ENCODE peak calls at places on chromosomes 4 and X, in nine cellular contexts. Y, A, D, H, Z, E, Q, T and P are unnamed samples.

GRCh38 chr4:6423575-6423974 is 48.8 kb downstream of the PPP2R2C start:
- DNase-seq in Y (no peak), A (no peak), D (no peak), H (no peak), Z (no peak), E (no peak), Q (no peak), T (no peak), P (no peak)

GRCh38 chrX:132791725-132792124 is 166.7 kb downstream of the HS6ST2 start:
- DNase-seq in Y (no peak), A (no peak), D (no peak), H (no peak), Z (no peak), E (no peak), Q (no peak), T (no peak), P (no peak)

GRCh38 chrX:155334486-155335316 is at the start of gene CLIC2:
- DNase-seq in Y (no peak), A (no peak), D (no peak), H (peak), Z (peak), E (peak), Q (no peak), T (no peak), P (peak)

GRCh38 chr4:159446266-159446976 is 343.5 kb downstream of the RAPGEF2 start:
- DNase-seq in Y (peak), A (no peak), D (no peak), H (peak), Z (peak), E (peak), Q (no peak), T (no peak), P (peak)

GRCh38 chrX:19697416-19697815 is 182.1 kb upstream of the MAP3K15 start:
- DNase-seq in Y (no peak), A (no peak), D (no peak), H (peak), Z (peak), E (no peak), Q (no peak), T (no peak), P (peak)

GRCh38 chr4:6183740-6184139 is 16.6 kb downstream of the JAKMIP1 start:
- DNase-seq in Y (no peak), A (no peak), D (no peak), H (no peak), Z (no peak), E (no peak), Q (no peak), T (no peak), P (no peak)

GRCh38 chrX:70509078-70509477 is 64.4 kb downstream of the DLG3 start:
- DNase-seq in Y (no peak), A (no peak), D (no peak), H (no peak), Z (no peak), E (no peak), Q (no peak), T (no peak), P (no peak)

GRCh38 chr4:7120341-7120740 is 52.5 kb upstream of the GRPEL1 start:
- DNase-seq in Y (no peak), A (no peak), D (no peak), H (no peak), Z (peak), E (no peak), Q (no peak), T (no peak), P (peak)

GRCh38 chr4:55588160-55588559 is 3.9 kb downstream of the PDCL2 start:
- DNase-seq in Y (no peak), A (no peak), D (no peak), H (no peak), Z (no peak), E (no peak), Q (no peak), T (no peak), P (no peak)

GRCh38 chrX:130975947-130976346 is 72.9 kb upstream of the ENOX2 start:
- DNase-seq in Y (peak), A (no peak), D (no peak), H (peak), Z (peak), E (peak), Q (peak), T (no peak), P (peak)

GRCh38 chrX:13076176-13076956 is 31.9 kb upstream of the FAM9C start:
- DNase-seq in Y (no peak), A (no peak), D (no peak), H (no peak), Z (peak), E (no peak), Q (no peak), T (no peak), P (no peak)

GRCh38 chr4:79852305-79852730 is 220.7 kb downstream of the ANTXR2 start:
- DNase-seq in Y (no peak), A (no peak), D (no peak), H (peak), Z (peak), E (peak), Q (no peak), T (no peak), P (peak)

GRCh38 chrX:34053931-34054330 is 78.2 kb downstream of the FAM47A start:
- DNase-seq in Y (no peak), A (no peak), D (no peak), H (no peak), Z (no peak), E (no peak), Q (no peak), T (no peak), P (no peak)

GRCh38 chr4:134552063-134552462 is 350.5 kb upstream of the PABPC4L start:
- DNase-seq in Y (no peak), A (no peak), D (no peak), H (no peak), Z (no peak), E (no peak), Q (no peak), T (no peak), P (no peak)

GRCh38 chr4:105808459-105809041 is 86.7 kb upstream of the NPNT start:
- DNase-seq in Y (no peak), A (no peak), D (no peak), H (peak), Z (peak), E (peak), Q (no peak), T (no peak), P (peak)

GRCh38 chrX:107676559-107677378 is 48.5 kb downstream of the PRPS1 start:
- DNase-seq in Y (peak), A (peak), D (peak), H (peak), Z (peak), E (peak), Q (peak), T (peak), P (peak)